ENCODE peak calls at places on chromosomes 3 and 15, in six cellular contexts. One of them, this sample, is unnamed.

GRCh38 chr3:71865727-71866126 is 80.8 kb upstream of the PROK2 start:
- DNase-seq in cardiac muscle cell: no peak
- DNase-seq in naive thymus-derived CD4-positive, alpha-beta T cell: no peak
- DNase-seq in PC-3: peak; percentile 6
- DNase-seq in HAP-1: no peak
- DNase-seq in tibial nerve: no peak
- DNase-seq in this sample: no peak

GRCh38 chr3:71629289-71630252 is 46.0 kb upstream of the FOXP1 start:
- DNase-seq in cardiac muscle cell: no peak
- DNase-seq in naive thymus-derived CD4-positive, alpha-beta T cell: no peak
- DNase-seq in PC-3: no peak
- DNase-seq in HAP-1: no peak
- DNase-seq in tibial nerve: no peak
- DNase-seq in this sample: no peak

GRCh38 chr15:51726302-51727073 is 11.0 kb downstream of the LYSMD2 start:
- DNase-seq in cardiac muscle cell: peak; percentile 72
- DNase-seq in naive thymus-derived CD4-positive, alpha-beta T cell: no peak
- DNase-seq in PC-3: peak; percentile 86
- DNase-seq in HAP-1: peak; percentile 42
- DNase-seq in tibial nerve: no peak
- DNase-seq in this sample: peak; percentile 74

GRCh38 chr3:49928511-49929017 is 1.0 kb downstream of the MON1A start:
- DNase-seq in cardiac muscle cell: no peak
- DNase-seq in naive thymus-derived CD4-positive, alpha-beta T cell: no peak
- DNase-seq in PC-3: no peak
- DNase-seq in HAP-1: no peak
- DNase-seq in tibial nerve: no peak
- DNase-seq in this sample: no peak

GRCh38 chr3:45071075-45071474 is 45.0 kb downstream of the CLEC3B start:
- DNase-seq in cardiac muscle cell: no peak
- DNase-seq in naive thymus-derived CD4-positive, alpha-beta T cell: no peak
- DNase-seq in PC-3: no peak
- DNase-seq in HAP-1: no peak
- DNase-seq in tibial nerve: no peak
- DNase-seq in this sample: no peak

GRCh38 chr15:38941399-38941953 is 376.9 kb upstream of the RASGRP1 start:
- DNase-seq in cardiac muscle cell: peak; percentile 3
- DNase-seq in naive thymus-derived CD4-positive, alpha-beta T cell: no peak
- DNase-seq in PC-3: peak; percentile 24
- DNase-seq in HAP-1: no peak
- DNase-seq in tibial nerve: no peak
- DNase-seq in this sample: peak; percentile 95

GRCh38 chr3:75171632-75172230 is 492.4 kb upstream of the FRG2C start:
- DNase-seq in cardiac muscle cell: no peak
- DNase-seq in naive thymus-derived CD4-positive, alpha-beta T cell: no peak
- DNase-seq in PC-3: peak; percentile 48
- DNase-seq in HAP-1: peak; percentile 41
- DNase-seq in tibial nerve: no peak
- DNase-seq in this sample: peak; percentile 9

GRCh38 chr3:66083961-66084270 is 45.2 kb upstream of the MAGI1 start:
- DNase-seq in cardiac muscle cell: no peak
- DNase-seq in naive thymus-derived CD4-positive, alpha-beta T cell: no peak
- DNase-seq in PC-3: no peak
- DNase-seq in HAP-1: no peak
- DNase-seq in tibial nerve: no peak
- DNase-seq in this sample: no peak

GRCh38 chr3:98172621-98173020 is 6.1 kb downstream of the OR5H15 start:
- DNase-seq in cardiac muscle cell: no peak
- DNase-seq in naive thymus-derived CD4-positive, alpha-beta T cell: no peak
- DNase-seq in PC-3: peak; percentile 4
- DNase-seq in HAP-1: no peak
- DNase-seq in tibial nerve: no peak
- DNase-seq in this sample: peak; percentile 27

DNA sequence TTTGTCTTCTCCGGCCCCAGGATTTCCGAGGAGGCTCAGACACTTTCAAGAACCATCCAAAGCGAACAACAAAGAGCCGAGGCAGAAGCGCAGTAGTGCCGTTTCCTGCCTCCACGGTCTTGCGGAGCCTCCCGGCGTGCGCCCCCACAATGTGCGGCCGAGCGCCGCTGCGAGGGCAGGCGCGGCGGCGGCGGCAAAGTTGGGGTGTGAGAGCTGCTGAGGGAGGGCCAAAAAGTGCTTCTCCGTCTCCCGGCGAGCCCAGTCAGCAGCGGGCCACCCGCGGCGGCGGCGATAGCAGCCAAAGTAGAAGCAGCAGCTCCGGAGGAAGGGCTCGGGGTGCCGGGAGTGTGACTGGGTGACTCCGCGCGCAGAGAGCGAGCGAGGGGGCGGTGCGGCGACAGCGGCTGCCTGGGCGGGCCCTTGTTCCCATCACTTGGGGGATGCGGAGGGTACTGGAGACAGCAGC is 749.1 kb downstream of the ROBO1 start:
- DNase-seq in cardiac muscle cell: peak; percentile 72
- DNase-seq in naive thymus-derived CD4-positive, alpha-beta T cell: no peak
- DNase-seq in PC-3: peak; percentile 53
- DNase-seq in HAP-1: peak; percentile 47
- DNase-seq in tibial nerve: no peak
- DNase-seq in this sample: peak; percentile 66
- H3K4me3 ChIP-seq in cardiac muscle cell: peak overlapping the region; percentile 83
- H3K4me3 ChIP-seq in naive thymus-derived CD4-positive, alpha-beta T cell: no peak overlapping the region
- H3K4me3 ChIP-seq in PC-3: peak overlapping the region; percentile 86
- H3K4me3 ChIP-seq in HAP-1: peak overlapping the region; percentile 88
- H3K4me3 ChIP-seq in tibial nerve: peak overlapping the region; percentile 93
- H3K4me3 ChIP-seq in this sample: peak overlapping the region; percentile 82

DNA sequence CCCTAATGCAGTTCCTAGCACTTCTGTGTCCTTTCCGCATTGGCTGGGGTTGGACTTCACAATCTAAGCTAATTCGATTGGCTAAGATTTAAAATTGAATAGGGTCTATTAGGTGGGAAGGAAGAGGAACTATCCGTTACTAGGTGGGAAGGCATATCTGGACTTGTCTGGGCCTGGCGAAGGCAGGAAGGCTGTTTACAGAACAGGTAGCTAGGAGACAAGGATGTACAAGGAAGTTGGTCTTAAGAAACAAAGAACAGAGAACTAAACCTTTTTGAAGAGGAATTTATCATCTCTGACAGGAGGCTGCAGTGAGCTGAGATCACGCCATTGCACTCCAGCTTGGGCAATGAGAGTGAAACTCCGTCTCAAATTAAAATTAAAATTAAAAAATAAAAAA is 17.3 kb upstream of the ATG7 start:
- DNase-seq in cardiac muscle cell: no peak
- DNase-seq in naive thymus-derived CD4-positive, alpha-beta T cell: no peak
- DNase-seq in PC-3: no peak
- DNase-seq in HAP-1: no peak
- DNase-seq in tibial nerve: no peak
- DNase-seq in this sample: no peak
- H3K4me1 ChIP-seq in cardiac muscle cell: no peaks in the 10 kb centered on the region
- H3K4me1 ChIP-seq in naive thymus-derived CD4-positive, alpha-beta T cell: no peaks in the 10 kb centered on the region
- H3K4me1 ChIP-seq in PC-3: peaks cover 26% of the 10 kb centered on the region
- H3K4me1 ChIP-seq in HAP-1: no peaks in the 10 kb centered on the region
- H3K4me1 ChIP-seq in tibial nerve: peaks cover 7% of the 10 kb centered on the region
- H3K4me1 ChIP-seq in this sample: no peaks in the 10 kb centered on the region

GRCh38 chr3:111593666-111594065 is 1.5 kb downstream of the ZBED2 start:
- DNase-seq in cardiac muscle cell: no peak
- DNase-seq in naive thymus-derived CD4-positive, alpha-beta T cell: no peak
- DNase-seq in PC-3: no peak
- DNase-seq in HAP-1: no peak
- DNase-seq in tibial nerve: no peak
- DNase-seq in this sample: no peak

GRCh38 chr3:111594781-111595180 is 365 bp downstream of the ZBED2 start:
- DNase-seq in cardiac muscle cell: no peak
- DNase-seq in naive thymus-derived CD4-positive, alpha-beta T cell: no peak
- DNase-seq in PC-3: no peak
- DNase-seq in HAP-1: no peak
- DNase-seq in tibial nerve: no peak
- DNase-seq in this sample: no peak

GRCh38 chr3:111594205-111594604 is 941 bp downstream of the ZBED2 start:
- DNase-seq in cardiac muscle cell: no peak
- DNase-seq in naive thymus-derived CD4-positive, alpha-beta T cell: no peak
- DNase-seq in PC-3: peak; percentile 93
- DNase-seq in HAP-1: no peak
- DNase-seq in tibial nerve: no peak
- DNase-seq in this sample: no peak

GRCh38 chr3:111596328-111596727 is 1.2 kb upstream of the ZBED2 start:
- DNase-seq in cardiac muscle cell: no peak
- DNase-seq in naive thymus-derived CD4-positive, alpha-beta T cell: no peak
- DNase-seq in PC-3: no peak
- DNase-seq in HAP-1: no peak
- DNase-seq in tibial nerve: no peak
- DNase-seq in this sample: no peak

DNA sequence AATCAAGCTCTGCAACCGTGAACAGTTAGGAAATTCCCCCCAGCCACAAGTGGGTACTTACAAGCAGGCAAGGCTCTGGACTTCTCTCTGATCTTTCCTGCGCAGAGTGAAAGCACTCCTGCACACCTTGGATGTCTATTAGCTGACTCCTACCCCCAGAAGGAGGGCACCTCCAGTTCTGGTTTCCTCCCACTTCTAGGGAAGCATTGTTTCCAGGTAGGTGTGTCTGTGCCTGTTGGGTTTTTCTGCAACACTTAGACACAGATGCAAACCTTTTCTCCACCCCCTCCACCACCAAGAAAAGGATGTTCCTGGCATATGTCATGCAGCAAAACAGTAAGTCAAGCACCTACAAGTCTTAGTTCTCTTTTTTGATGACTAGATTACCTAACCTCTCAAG is at the start of gene ZBED2:
- DNase-seq in cardiac muscle cell: no peak
- DNase-seq in naive thymus-derived CD4-positive, alpha-beta T cell: no peak
- DNase-seq in PC-3: no peak
- DNase-seq in HAP-1: no peak
- DNase-seq in tibial nerve: no peak
- DNase-seq in this sample: no peak
- H3K4me3 ChIP-seq in cardiac muscle cell: no peak within 1 kb of the TSS
- H3K4me3 ChIP-seq in naive thymus-derived CD4-positive, alpha-beta T cell: no peak within 1 kb of the TSS
- H3K4me3 ChIP-seq in PC-3: no peak within 1 kb of the TSS
- H3K4me3 ChIP-seq in HAP-1: no peak within 1 kb of the TSS
- H3K4me3 ChIP-seq in tibial nerve: no peak within 1 kb of the TSS
- H3K4me3 ChIP-seq in this sample: no peak within 1 kb of the TSS

GRCh38 chr15:31373096-31373865 is 46.6 kb downstream of the KLF13 start:
- DNase-seq in cardiac muscle cell: no peak
- DNase-seq in naive thymus-derived CD4-positive, alpha-beta T cell: no peak
- DNase-seq in PC-3: no peak
- DNase-seq in HAP-1: no peak
- DNase-seq in tibial nerve: no peak
- DNase-seq in this sample: no peak

GRCh38 chr15:31373970-31374369 is 47.3 kb downstream of the KLF13 start:
- DNase-seq in cardiac muscle cell: no peak
- DNase-seq in naive thymus-derived CD4-positive, alpha-beta T cell: no peak
- DNase-seq in PC-3: no peak
- DNase-seq in HAP-1: no peak
- DNase-seq in tibial nerve: no peak
- DNase-seq in this sample: no peak

GRCh38 chr15:31372635-31373091 is 46.0 kb downstream of the KLF13 start:
- DNase-seq in cardiac muscle cell: peak; percentile 46
- DNase-seq in naive thymus-derived CD4-positive, alpha-beta T cell: no peak
- DNase-seq in PC-3: peak; percentile 26
- DNase-seq in HAP-1: no peak
- DNase-seq in tibial nerve: peak; percentile 54
- DNase-seq in this sample: peak; percentile 98

GRCh38 chr15:31369716-31370115 is 43.1 kb downstream of the KLF13 start:
- DNase-seq in cardiac muscle cell: no peak
- DNase-seq in naive thymus-derived CD4-positive, alpha-beta T cell: no peak
- DNase-seq in PC-3: no peak
- DNase-seq in HAP-1: no peak
- DNase-seq in tibial nerve: no peak
- DNase-seq in this sample: no peak

DNA sequence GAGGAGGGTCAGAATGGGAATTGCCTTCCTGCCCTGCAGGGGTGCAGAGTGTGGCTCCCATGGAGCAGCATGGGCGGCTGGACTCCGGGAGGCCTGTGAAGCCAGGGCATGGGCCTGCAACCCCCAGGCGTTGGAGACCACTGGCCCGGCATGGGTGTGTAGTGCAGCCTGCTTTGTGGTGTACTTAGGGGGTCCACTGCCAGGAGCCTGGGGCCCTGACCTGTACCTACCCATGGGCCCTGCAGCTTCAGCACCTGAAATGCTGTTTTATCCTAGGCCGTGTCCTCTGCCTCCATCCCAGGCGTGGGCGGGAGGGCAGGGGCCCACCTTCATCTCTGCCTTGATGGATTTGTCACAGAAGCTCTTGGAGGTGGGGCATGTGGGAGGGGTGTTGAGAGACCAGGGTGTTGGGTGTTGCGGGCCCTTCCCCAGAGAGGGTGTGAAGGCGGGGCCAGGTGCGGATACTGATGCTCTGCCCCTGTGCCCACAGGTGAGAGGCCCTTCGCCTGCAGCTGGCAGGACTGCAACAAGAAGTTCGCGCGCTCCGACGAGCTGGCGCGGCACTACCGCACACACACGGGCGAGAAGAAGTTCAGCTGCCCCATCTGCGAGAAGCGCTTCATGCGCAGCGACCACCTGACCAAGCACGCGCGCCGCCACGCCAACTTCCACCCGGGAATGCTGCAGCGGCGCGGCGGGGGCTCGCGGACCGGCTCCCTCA is 45.0 kb downstream of the KLF13 start:
- DNase-seq in cardiac muscle cell: no peak
- DNase-seq in naive thymus-derived CD4-positive, alpha-beta T cell: no peak
- DNase-seq in PC-3: no peak
- DNase-seq in HAP-1: no peak
- DNase-seq in tibial nerve: no peak
- DNase-seq in this sample: no peak
- H3K4me1 ChIP-seq in cardiac muscle cell: peaks cover 17% of the 10 kb centered on the region
- H3K4me1 ChIP-seq in naive thymus-derived CD4-positive, alpha-beta T cell: peaks cover 57% of the 10 kb centered on the region
- H3K4me1 ChIP-seq in PC-3: no peaks in the 10 kb centered on the region
- H3K4me1 ChIP-seq in HAP-1: peaks cover 1% of the 10 kb centered on the region
- H3K4me1 ChIP-seq in tibial nerve: peaks cover 91% of the 10 kb centered on the region
- H3K4me1 ChIP-seq in this sample: peaks cover 18% of the 10 kb centered on the region

DNA sequence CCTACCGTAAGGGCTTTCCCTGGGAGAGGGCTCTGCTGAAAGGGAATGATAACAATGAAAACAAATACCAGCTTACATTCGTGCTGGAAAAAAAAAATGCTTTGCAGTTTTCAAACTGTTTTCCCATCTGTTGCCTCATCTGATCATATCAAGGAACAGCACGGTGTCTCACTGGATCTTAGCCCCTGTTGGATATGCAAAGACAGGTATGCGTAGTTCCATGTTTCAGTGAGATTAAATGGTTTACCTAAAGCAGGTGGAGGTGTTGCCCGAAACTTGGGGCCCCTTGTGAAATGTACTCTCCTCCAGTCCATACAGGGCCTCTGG is 77.4 kb upstream of the VGLL4 start:
- DNase-seq in cardiac muscle cell: peak; percentile 10
- DNase-seq in naive thymus-derived CD4-positive, alpha-beta T cell: no peak
- DNase-seq in PC-3: no peak
- DNase-seq in HAP-1: no peak
- DNase-seq in tibial nerve: no peak
- DNase-seq in this sample: no peak
- H3K4me3 ChIP-seq in cardiac muscle cell: no peak overlapping the region
- H3K4me3 ChIP-seq in naive thymus-derived CD4-positive, alpha-beta T cell: no peak overlapping the region
- H3K4me3 ChIP-seq in PC-3: peak overlapping the region; percentile 75
- H3K4me3 ChIP-seq in HAP-1: peak overlapping the region; percentile 56
- H3K4me3 ChIP-seq in tibial nerve: peak overlapping the region; percentile 81
- H3K4me3 ChIP-seq in this sample: peak overlapping the region; percentile 86

GRCh38 chr15:62932436-62932835 is 110.1 kb upstream of the TPM1 start:
- DNase-seq in cardiac muscle cell: no peak
- DNase-seq in naive thymus-derived CD4-positive, alpha-beta T cell: no peak
- DNase-seq in PC-3: no peak
- DNase-seq in HAP-1: no peak
- DNase-seq in tibial nerve: no peak
- DNase-seq in this sample: no peak
- H3K4me1 ChIP-seq in cardiac muscle cell: peaks cover 17% of the 10 kb centered on the region
- H3K4me1 ChIP-seq in naive thymus-derived CD4-positive, alpha-beta T cell: no peaks in the 10 kb centered on the region
- H3K4me1 ChIP-seq in PC-3: peaks cover 27% of the 10 kb centered on the region
- H3K4me1 ChIP-seq in HAP-1: peaks cover 2% of the 10 kb centered on the region
- H3K4me1 ChIP-seq in tibial nerve: peaks cover 6% of the 10 kb centered on the region
- H3K4me1 ChIP-seq in this sample: peaks cover 39% of the 10 kb centered on the region

GRCh38 chr3:122079524-122079923 is 24.4 kb downstream of the CD86 start:
- DNase-seq in cardiac muscle cell: no peak
- DNase-seq in naive thymus-derived CD4-positive, alpha-beta T cell: no peak
- DNase-seq in PC-3: no peak
- DNase-seq in HAP-1: no peak
- DNase-seq in tibial nerve: no peak
- DNase-seq in this sample: no peak
- H3K4me3 ChIP-seq in cardiac muscle cell: no peak overlapping the region
- H3K4me3 ChIP-seq in naive thymus-derived CD4-positive, alpha-beta T cell: no peak overlapping the region
- H3K4me3 ChIP-seq in PC-3: no peak overlapping the region
- H3K4me3 ChIP-seq in HAP-1: no peak overlapping the region
- H3K4me3 ChIP-seq in tibial nerve: no peak overlapping the region
- H3K4me3 ChIP-seq in this sample: no peak overlapping the region